ENCODE peak calls at places on chromosomes 6 and 20, in six cellular contexts. One of them, this sample, is unnamed.

GRCh38 chr6:43262000-43262779 is 18.9 kb downstream of the TTBK1 start:
- DNase-seq in CD4-positive, alpha-beta T cell: no peak
- DNase-seq in tibial artery: no peak
- DNase-seq in H9: no peak
- DNase-seq in cardiac muscle cell: peak; percentile 8
- DNase-seq in NT2/D1: no peak
- DNase-seq in this sample: no peak

GRCh38 chr20:62381202-62381797 is 5.6 kb upstream of the RPS21 start:
- DNase-seq in CD4-positive, alpha-beta T cell: no peak
- DNase-seq in tibial artery: no peak
- DNase-seq in H9: no peak
- DNase-seq in cardiac muscle cell: no peak
- DNase-seq in NT2/D1: no peak
- DNase-seq in this sample: no peak

GRCh38 chr20:22449115-22449973 is 135.0 kb downstream of the FOXA2 start:
- DNase-seq in CD4-positive, alpha-beta T cell: no peak
- DNase-seq in tibial artery: no peak
- DNase-seq in H9: no peak
- DNase-seq in cardiac muscle cell: no peak
- DNase-seq in NT2/D1: no peak
- DNase-seq in this sample: no peak

GRCh38 chr6:13474360-13474759 is 13.0 kb downstream of the GFOD1 start:
- DNase-seq in CD4-positive, alpha-beta T cell: no peak
- DNase-seq in tibial artery: no peak
- DNase-seq in H9: no peak
- DNase-seq in cardiac muscle cell: no peak
- DNase-seq in NT2/D1: no peak
- DNase-seq in this sample: no peak

GRCh38 chr6:131948221-131948661 is 2.9 kb downstream of the CCN2 start:
- DNase-seq in CD4-positive, alpha-beta T cell: no peak
- DNase-seq in tibial artery: no peak
- DNase-seq in H9: no peak
- DNase-seq in cardiac muscle cell: peak; percentile 59
- DNase-seq in NT2/D1: no peak
- DNase-seq in this sample: no peak

GRCh38 chr6:137058037-137058436 is 13.3 kb upstream of the IL20RA start:
- DNase-seq in CD4-positive, alpha-beta T cell: no peak
- DNase-seq in tibial artery: no peak
- DNase-seq in H9: no peak
- DNase-seq in cardiac muscle cell: no peak
- DNase-seq in NT2/D1: no peak
- DNase-seq in this sample: no peak

GRCh38 chr6:72976389-72976900 is 248.9 kb downstream of the KHDC1L start:
- DNase-seq in CD4-positive, alpha-beta T cell: no peak
- DNase-seq in tibial artery: no peak
- DNase-seq in H9: no peak
- DNase-seq in cardiac muscle cell: no peak
- DNase-seq in NT2/D1: no peak
- DNase-seq in this sample: no peak

GRCh38 chr6:119484598-119484997 is 135.0 kb upstream of the MAN1A1 start:
- DNase-seq in CD4-positive, alpha-beta T cell: no peak
- DNase-seq in tibial artery: no peak
- DNase-seq in H9: no peak
- DNase-seq in cardiac muscle cell: peak; percentile 86
- DNase-seq in NT2/D1: no peak
- DNase-seq in this sample: no peak

GRCh38 chr6:4518506-4518905 is 257.7 kb upstream of the CDYL start:
- DNase-seq in CD4-positive, alpha-beta T cell: no peak
- DNase-seq in tibial artery: no peak
- DNase-seq in H9: no peak
- DNase-seq in cardiac muscle cell: peak; percentile 25
- DNase-seq in NT2/D1: no peak
- DNase-seq in this sample: no peak

GRCh38 chr6:134590449-134590848 is 272.5 kb upstream of the SGK1 start:
- DNase-seq in CD4-positive, alpha-beta T cell: no peak
- DNase-seq in tibial artery: no peak
- DNase-seq in H9: no peak
- DNase-seq in cardiac muscle cell: peak; percentile 16
- DNase-seq in NT2/D1: no peak
- DNase-seq in this sample: no peak

GRCh38 chr6:135159531-135159930 is 21.6 kb upstream of the MYB start:
- DNase-seq in CD4-positive, alpha-beta T cell: no peak
- DNase-seq in tibial artery: no peak
- DNase-seq in H9: no peak
- DNase-seq in cardiac muscle cell: no peak
- DNase-seq in NT2/D1: no peak
- DNase-seq in this sample: no peak

GRCh38 chr20:41869261-41869660 is 251.1 kb upstream of the CHD6 start:
- DNase-seq in CD4-positive, alpha-beta T cell: no peak
- DNase-seq in tibial artery: no peak
- DNase-seq in H9: no peak
- DNase-seq in cardiac muscle cell: no peak
- DNase-seq in NT2/D1: no peak
- DNase-seq in this sample: no peak

GRCh38 chr6:28988536-28989415 is 16.3 kb downstream of the ZNF311 start:
- DNase-seq in CD4-positive, alpha-beta T cell: peak; percentile 57
- DNase-seq in tibial artery: no peak
- DNase-seq in H9: peak; percentile 95
- DNase-seq in cardiac muscle cell: peak; percentile 86
- DNase-seq in NT2/D1: no peak
- DNase-seq in this sample: peak; percentile 79

GRCh38 chr6:1015819-1016218 is 296.1 kb upstream of the FOXQ1 start:
- DNase-seq in CD4-positive, alpha-beta T cell: no peak
- DNase-seq in tibial artery: no peak
- DNase-seq in H9: no peak
- DNase-seq in cardiac muscle cell: no peak
- DNase-seq in NT2/D1: no peak
- DNase-seq in this sample: no peak

GRCh38 chr6:125989631-125990030 is 3.3 kb downstream of the TRMT11 start:
- DNase-seq in CD4-positive, alpha-beta T cell: no peak
- DNase-seq in tibial artery: no peak
- DNase-seq in H9: no peak
- DNase-seq in cardiac muscle cell: no peak
- DNase-seq in NT2/D1: no peak
- DNase-seq in this sample: no peak

GRCh38 chr6:139308936-139309603 is 17.3 kb upstream of the TXLNB start:
- DNase-seq in CD4-positive, alpha-beta T cell: no peak
- DNase-seq in tibial artery: no peak
- DNase-seq in H9: no peak
- DNase-seq in cardiac muscle cell: peak; percentile 79
- DNase-seq in NT2/D1: no peak
- DNase-seq in this sample: no peak

GRCh38 chr6:28710466-28711191 is 184.9 kb downstream of the GPX5 start:
- DNase-seq in CD4-positive, alpha-beta T cell: no peak
- DNase-seq in tibial artery: no peak
- DNase-seq in H9: peak; percentile 76
- DNase-seq in cardiac muscle cell: peak; percentile 52
- DNase-seq in NT2/D1: no peak
- DNase-seq in this sample: no peak

GRCh38 chr6:131519670-131520436 is 53.2 kb upstream of the ARG1 start:
- DNase-seq in CD4-positive, alpha-beta T cell: peak; percentile 23
- DNase-seq in tibial artery: no peak
- DNase-seq in H9: peak; percentile 72
- DNase-seq in cardiac muscle cell: peak; percentile 61
- DNase-seq in NT2/D1: peak; percentile 44
- DNase-seq in this sample: peak; percentile 68

GRCh38 chr6:93677297-93677965 is 258.1 kb upstream of the EPHA7 start:
- DNase-seq in CD4-positive, alpha-beta T cell: no peak
- DNase-seq in tibial artery: no peak
- DNase-seq in H9: no peak
- DNase-seq in cardiac muscle cell: peak; percentile 17
- DNase-seq in NT2/D1: no peak
- DNase-seq in this sample: no peak

GRCh38 chr6:149028767-149029405 is 282.1 kb downstream of the UST start:
- DNase-seq in CD4-positive, alpha-beta T cell: peak; percentile 59
- DNase-seq in tibial artery: no peak
- DNase-seq in H9: no peak
- DNase-seq in cardiac muscle cell: peak; percentile 95
- DNase-seq in NT2/D1: peak; percentile 61
- DNase-seq in this sample: peak; percentile 43

GRCh38 chr6:52877786-52878185 is 31.7 kb downstream of the GSTA3 start:
- DNase-seq in CD4-positive, alpha-beta T cell: no peak
- DNase-seq in tibial artery: no peak
- DNase-seq in H9: no peak
- DNase-seq in cardiac muscle cell: no peak
- DNase-seq in NT2/D1: no peak
- DNase-seq in this sample: no peak

GRCh38 chr6:43773050-43773956 is 3.3 kb downstream of the VEGFA start:
- DNase-seq in CD4-positive, alpha-beta T cell: no peak
- DNase-seq in tibial artery: no peak
- DNase-seq in H9: peak; percentile 72
- DNase-seq in cardiac muscle cell: peak; percentile 64
- DNase-seq in NT2/D1: no peak
- DNase-seq in this sample: peak; percentile 84

GRCh38 chr6:105317607-105318533 is 85.0 kb downstream of the PREP start:
- DNase-seq in CD4-positive, alpha-beta T cell: no peak
- DNase-seq in tibial artery: no peak
- DNase-seq in H9: no peak
- DNase-seq in cardiac muscle cell: no peak
- DNase-seq in NT2/D1: no peak
- DNase-seq in this sample: no peak

GRCh38 chr6:15299430-15300131 is 53.7 kb downstream of the JARID2 start:
- DNase-seq in CD4-positive, alpha-beta T cell: no peak
- DNase-seq in tibial artery: peak; percentile 72
- DNase-seq in H9: no peak
- DNase-seq in cardiac muscle cell: peak; percentile 72
- DNase-seq in NT2/D1: no peak
- DNase-seq in this sample: peak; percentile 85

GRCh38 chr20:11045412-11046175 is 371.8 kb upstream of the JAG1 start:
- DNase-seq in CD4-positive, alpha-beta T cell: no peak
- DNase-seq in tibial artery: no peak
- DNase-seq in H9: no peak
- DNase-seq in cardiac muscle cell: no peak
- DNase-seq in NT2/D1: no peak
- DNase-seq in this sample: no peak

GRCh38 chr6:74870403-74870802 is 335.4 kb downstream of the COL12A1 start:
- DNase-seq in CD4-positive, alpha-beta T cell: no peak
- DNase-seq in tibial artery: no peak
- DNase-seq in H9: no peak
- DNase-seq in cardiac muscle cell: no peak
- DNase-seq in NT2/D1: no peak
- DNase-seq in this sample: no peak

GRCh38 chr6:135073217-135073616 is 18.6 kb upstream of the HBS1L start:
- DNase-seq in CD4-positive, alpha-beta T cell: no peak
- DNase-seq in tibial artery: no peak
- DNase-seq in H9: no peak
- DNase-seq in cardiac muscle cell: no peak
- DNase-seq in NT2/D1: no peak
- DNase-seq in this sample: no peak

DNA sequence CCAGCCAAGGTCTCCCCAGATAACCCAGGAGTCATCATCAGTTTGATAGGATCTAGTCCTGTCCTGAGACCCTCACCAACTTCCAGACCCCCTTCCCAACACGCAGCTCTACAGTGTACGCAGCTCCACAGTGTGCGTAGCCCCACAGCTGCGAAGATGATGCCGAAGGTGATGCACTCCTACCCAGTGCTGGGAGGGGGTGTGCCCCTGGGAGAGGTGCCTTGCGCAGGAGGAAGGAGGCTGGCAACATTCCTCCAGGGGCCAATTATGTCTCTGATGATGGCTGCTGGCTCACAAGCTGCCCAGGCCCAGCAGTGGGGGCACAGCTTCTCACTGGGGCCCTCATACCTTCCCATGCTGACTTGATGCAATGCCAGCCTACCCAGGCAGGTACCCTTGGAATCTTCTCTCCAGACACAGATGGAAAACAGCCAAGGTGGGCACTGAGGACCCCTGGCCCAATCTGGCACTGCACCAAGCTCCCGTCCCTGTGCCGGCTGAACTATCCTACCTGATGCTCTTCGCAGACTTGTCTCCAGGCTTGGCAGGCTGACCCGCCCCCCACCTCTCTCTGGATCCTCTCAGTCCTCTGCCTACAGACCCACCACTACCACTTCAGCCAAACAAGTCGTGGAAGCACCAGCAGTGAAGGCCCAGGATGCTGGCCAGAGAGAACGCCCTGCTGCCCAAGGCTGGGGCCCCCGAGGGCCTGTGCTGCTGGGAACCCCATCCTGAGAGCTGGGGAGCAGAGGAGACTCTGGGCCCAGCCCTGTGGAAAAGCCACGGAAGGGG is 1.4 kb downstream of the ZNF512B start:
- DNase-seq in CD4-positive, alpha-beta T cell: no peak
- DNase-seq in tibial artery: no peak
- DNase-seq in H9: peak; percentile 23
- DNase-seq in cardiac muscle cell: no peak
- DNase-seq in NT2/D1: no peak
- DNase-seq in this sample: no peak
- H3K9me3 ChIP-seq in CD4-positive, alpha-beta T cell: no peaks in the 10 kb centered on the region
- H3K9me3 ChIP-seq in tibial artery: no peaks in the 10 kb centered on the region
- H3K9me3 ChIP-seq in H9: peaks cover 40% of the 10 kb centered on the region
- H3K9me3 ChIP-seq in cardiac muscle cell: no peaks in the 10 kb centered on the region
- H3K9me3 ChIP-seq in NT2/D1: peaks cover 40% of the 10 kb centered on the region
- H3K9me3 ChIP-seq in this sample: no peaks in the 10 kb centered on the region

DNA sequence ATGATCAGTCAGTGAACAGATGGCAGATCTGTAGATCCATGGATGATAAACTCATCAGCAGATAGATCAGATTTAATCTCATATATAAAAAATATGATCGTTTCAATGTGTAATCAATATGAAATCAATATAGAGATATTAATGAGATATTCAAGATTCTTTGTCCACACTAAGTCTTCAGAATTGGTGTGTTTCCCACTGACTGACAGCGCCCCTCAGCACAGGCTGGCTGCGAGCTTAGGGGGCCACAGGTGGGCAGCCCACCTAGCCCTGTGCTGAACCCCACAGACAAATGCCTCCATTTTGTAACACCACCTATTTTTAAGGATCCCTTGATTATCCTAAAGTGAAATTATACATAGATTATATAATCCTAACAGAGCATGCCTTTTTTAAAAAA is 32.3 kb downstream of the FRMD1 start:
- DNase-seq in CD4-positive, alpha-beta T cell: no peak
- DNase-seq in tibial artery: no peak
- DNase-seq in H9: no peak
- DNase-seq in cardiac muscle cell: no peak
- DNase-seq in NT2/D1: no peak
- DNase-seq in this sample: no peak
- H3K9me3 ChIP-seq in CD4-positive, alpha-beta T cell: no peaks in the 10 kb centered on the region
- H3K9me3 ChIP-seq in tibial artery: no peaks in the 10 kb centered on the region
- H3K9me3 ChIP-seq in H9: no peaks in the 10 kb centered on the region
- H3K9me3 ChIP-seq in cardiac muscle cell: no peaks in the 10 kb centered on the region
- H3K9me3 ChIP-seq in NT2/D1: no peaks in the 10 kb centered on the region
- H3K9me3 ChIP-seq in this sample: no peaks in the 10 kb centered on the region

GRCh38 chr6:101762851-101763250 is 369.3 kb downstream of the GRIK2 start:
- DNase-seq in CD4-positive, alpha-beta T cell: no peak
- DNase-seq in tibial artery: no peak
- DNase-seq in H9: no peak
- DNase-seq in cardiac muscle cell: peak; percentile 9
- DNase-seq in NT2/D1: no peak
- DNase-seq in this sample: no peak
- H3K9me3 ChIP-seq in CD4-positive, alpha-beta T cell: no peaks in the 10 kb centered on the region
- H3K9me3 ChIP-seq in tibial artery: no peaks in the 10 kb centered on the region
- H3K9me3 ChIP-seq in H9: no peaks in the 10 kb centered on the region
- H3K9me3 ChIP-seq in cardiac muscle cell: no peaks in the 10 kb centered on the region
- H3K9me3 ChIP-seq in NT2/D1: no peaks in the 10 kb centered on the region
- H3K9me3 ChIP-seq in this sample: no peaks in the 10 kb centered on the region

DNA sequence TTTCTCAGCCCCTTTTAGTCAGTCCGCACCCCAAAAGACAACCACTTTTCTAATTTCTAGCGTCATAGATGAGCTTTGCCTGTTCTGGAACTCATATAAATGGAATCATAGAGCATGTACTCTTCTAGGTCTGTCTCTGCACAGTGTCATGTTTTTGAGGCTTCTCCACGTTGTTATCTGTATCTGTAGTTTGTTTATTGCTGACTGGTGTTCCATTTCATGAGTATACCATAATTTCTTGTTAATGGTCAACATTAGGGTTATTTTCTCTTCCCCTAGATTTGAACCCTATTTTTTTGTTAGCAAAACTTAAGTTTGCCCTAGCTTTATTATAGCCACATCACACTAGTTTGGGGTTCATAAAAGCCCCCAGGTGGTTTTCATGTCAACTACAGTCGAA is 16.2 kb upstream of the SGK2 start:
- DNase-seq in CD4-positive, alpha-beta T cell: no peak
- DNase-seq in tibial artery: no peak
- DNase-seq in H9: no peak
- DNase-seq in cardiac muscle cell: no peak
- DNase-seq in NT2/D1: no peak
- DNase-seq in this sample: no peak
- H3K9me3 ChIP-seq in CD4-positive, alpha-beta T cell: no peaks in the 10 kb centered on the region
- H3K9me3 ChIP-seq in tibial artery: no peaks in the 10 kb centered on the region
- H3K9me3 ChIP-seq in H9: no peaks in the 10 kb centered on the region
- H3K9me3 ChIP-seq in cardiac muscle cell: no peaks in the 10 kb centered on the region
- H3K9me3 ChIP-seq in NT2/D1: peaks cover 14% of the 10 kb centered on the region
- H3K9me3 ChIP-seq in this sample: peaks cover 3% of the 10 kb centered on the region